ENCODE peak calls at places on chromosomes 11 and 22, in seven cellular contexts. H is neural crest cell, Q is choroid plexus epithelial cell, C is GM13977, V is thoracic aorta, U is colonic mucosa, S is SK-N-SH. G is an unnamed sample.

GRCh38 chr11:98736813-98737212 is 283.9 kb upstream of the CNTN5 start:
- DNase-seq in H (no peak), Q (no peak), V (no peak), S (no peak), C (no peak), U (no peak), G (no peak)

GRCh38 chr11:107757661-107758060 is 45.8 kb upstream of the SLN start:
- DNase-seq in Q (no peak), V (no peak), H (no peak), U (no peak), C (no peak), S (no peak), G (no peak)

GRCh38 chr11:69636512-69636866 is 4.5 kb upstream of the CCND1 start:
- DNase-seq in U (peak), S (no peak), V (no peak), C (no peak), H (peak), Q (peak), G (peak)

GRCh38 chr11:28835790-28836189 is 727.6 kb downstream of the METTL15 start:
- DNase-seq in Q (peak), S (no peak), H (no peak), U (no peak), C (no peak), V (no peak), G (peak)

GRCh38 chr11:118443590-118444218 is 7.4 kb downstream of the KMT2A start:
- DNase-seq in U (no peak), S (no peak), Q (no peak), H (no peak), C (peak), V (no peak), G (no peak)

GRCh38 chr11:56172256-56172835 is 4.1 kb upstream of the OR5J2 start:
- DNase-seq in S (no peak), H (no peak), C (no peak), V (no peak), U (peak), Q (no peak), G (no peak)

GRCh38 chr22:28442264-28442950 is 237.2 kb downstream of the TTC28 start:
- DNase-seq in H (peak), Q (peak), U (peak), V (no peak), C (peak), S (peak), G (peak)

GRCh38 chr11:13668957-13669521 is 571 bp downstream of the FAR1 start:
- DNase-seq in V (peak), U (peak), C (peak), H (peak), S (no peak), Q (peak), G (peak)

GRCh38 chr11:126391970-126392637 is 36.6 kb downstream of the ST3GAL4 start:
- DNase-seq in H (no peak), S (no peak), Q (no peak), U (no peak), V (no peak), C (no peak), G (no peak)

GRCh38 chr11:132588366-132588765 is 943.9 kb downstream of the OPCML start:
- DNase-seq in C (no peak), U (no peak), V (no peak), Q (no peak), H (no peak), S (no peak), G (no peak)

GRCh38 chr22:20062766-20063083 is 17.3 kb upstream of the DGCR8 start:
- DNase-seq in U (no peak), C (no peak), V (no peak), S (no peak), Q (peak), H (no peak), G (peak)

GRCh38 chr11:18265949-18266348 is at the start of gene SAA1:
- DNase-seq in H (no peak), C (no peak), S (no peak), V (no peak), Q (peak), U (no peak), G (no peak)

GRCh38 chr11:12222099-12222751 is 111.8 kb downstream of the MICAL2 start:
- DNase-seq in Q (peak), C (no peak), V (no peak), S (no peak), U (peak), H (no peak), G (no peak)

GRCh38 chr22:33599596-33599995 is 320.7 kb downstream of the LARGE1 start:
- DNase-seq in S (no peak), Q (no peak), H (no peak), V (no peak), U (no peak), C (no peak), G (no peak)

GRCh38 chr11:126702165-126702738 is 298.3 kb downstream of the KIRREL3 start:
- DNase-seq in H (no peak), Q (no peak), V (no peak), U (no peak), C (no peak), S (no peak), G (no peak)

GRCh38 chr22:40533712-40534378 is 102.7 kb downstream of the MRTFA start:
- DNase-seq in Q (peak), S (no peak), U (no peak), H (no peak), C (peak), V (no peak), G (peak)

GRCh38 chr11:72015511-72016061 is 16.9 kb downstream of the IL18BP start:
- DNase-seq in U (no peak), C (no peak), Q (peak), H (no peak), V (no peak), S (no peak), G (no peak)

GRCh38 chr11:6414874-6415328 is 4.0 kb downstream of the APBB1 start:
- DNase-seq in V (no peak), S (no peak), C (no peak), H (no peak), U (no peak), Q (no peak), G (no peak)

GRCh38 chr22:20530368-20531153 is 23.2 kb downstream of the MED15 start:
- DNase-seq in V (no peak), H (no peak), Q (peak), S (no peak), U (no peak), C (no peak), G (peak)

GRCh38 chr11:127098684-127099083 is 98.1 kb upstream of the KIRREL3 start:
- DNase-seq in S (no peak), H (no peak), C (no peak), Q (no peak), V (no peak), U (no peak), G (no peak)

GRCh38 chr11:720642-721346 is 14.8 kb downstream of the EPS8L2 start:
- DNase-seq in U (peak), S (peak), Q (no peak), C (peak), H (peak), V (no peak), G (no peak)

GRCh38 chr11:68673291-68673930 is 10.9 kb upstream of the GAL start:
- DNase-seq in Q (peak), S (no peak), V (no peak), C (no peak), H (no peak), U (no peak), G (no peak)

GRCh38 chr11:133253570-133253969 is 278.7 kb downstream of the OPCML start:
- DNase-seq in V (no peak), S (no peak), C (no peak), Q (no peak), U (no peak), H (no peak), G (no peak)

GRCh38 chr11:124934862-124935547 is 842 bp downstream of the HEPACAM start:
- DNase-seq in Q (peak), U (no peak), C (no peak), S (no peak), H (no peak), V (no peak), G (peak)

GRCh38 chr22:34814260-34814659 is 251.7 kb upstream of the ISX start:
- DNase-seq in S (no peak), V (no peak), H (no peak), Q (no peak), U (no peak), C (no peak), G (no peak)

GRCh38 chr22:20940178-20940790 is 23.1 kb downstream of the CRKL start:
- DNase-seq in U (no peak), V (no peak), H (no peak), C (no peak), Q (no peak), S (no peak), G (no peak)

GRCh38 chr11:69377953-69378302 is 84.0 kb downstream of the MYEOV start:
- DNase-seq in U (no peak), S (no peak), H (no peak), Q (no peak), V (no peak), C (no peak), G (no peak)

GRCh38 chr11:9176136-9176535 is 84.7 kb upstream of the SCUBE2 start:
- DNase-seq in U (no peak), S (no peak), C (no peak), V (no peak), Q (no peak), H (no peak), G (peak)

GRCh38 chr11:77071077-77071476 is 4.3 kb downstream of the CAPN5 start:
- DNase-seq in S (no peak), V (no peak), Q (no peak), H (no peak), U (no peak), C (no peak), G (no peak)

GRCh38 chr22:47057916-47058585 is 295.6 kb downstream of the TBC1D22A start:
- DNase-seq in Q (no peak), H (no peak), C (no peak), U (no peak), V (no peak), S (no peak), G (no peak)

DNA sequence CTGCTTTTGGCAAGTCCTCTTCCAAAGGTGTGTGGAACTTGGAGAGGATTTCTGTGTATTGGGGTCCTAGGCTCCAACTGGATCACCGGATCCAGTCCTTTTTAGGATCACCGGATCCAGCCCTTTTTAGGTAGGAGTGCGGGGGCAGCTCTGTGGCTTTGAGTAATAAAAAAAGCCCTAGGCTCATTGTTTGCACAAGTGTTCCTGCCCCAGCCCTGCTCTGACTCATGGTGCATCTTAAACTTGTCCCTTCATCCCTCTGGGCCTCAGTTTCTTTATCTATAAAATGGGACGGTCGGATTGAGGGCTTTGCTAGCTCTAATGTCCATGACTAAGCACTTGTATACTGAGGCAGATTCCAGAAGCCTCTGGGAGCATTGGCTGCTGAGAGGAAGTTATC is 22.7 kb upstream of the CD44 start:
- DNase-seq in H (no peak), S (no peak), V (no peak), C (no peak), Q (no peak), U (no peak), G (no peak)
- TF ChIP-seq CTCF in H (no peak), S (no peak), V (no peak), C (no peak), Q (no peak), U (no peak), G (no peak)

GRCh38 chr11:63273685-63274084 is 30.3 kb upstream of the SLC22A25 start:
- DNase-seq in Q (no peak), H (no peak), V (no peak), S (no peak), C (no peak), U (no peak), G (no peak)

GRCh38 chr11:63277345-63277943 is 34.0 kb upstream of the SLC22A25 start:
- DNase-seq in C (no peak), S (no peak), H (no peak), Q (no peak), V (no peak), U (no peak), G (no peak)

GRCh38 chr11:63274776-63275175 is 31.4 kb upstream of the SLC22A25 start:
- DNase-seq in U (no peak), S (no peak), V (no peak), Q (peak), C (no peak), H (no peak), G (peak)
- TF ChIP-seq CTCF in U (no peak), S (peak), V (no peak), Q (no peak), C (no peak), H (no peak), G (peak)

DNA sequence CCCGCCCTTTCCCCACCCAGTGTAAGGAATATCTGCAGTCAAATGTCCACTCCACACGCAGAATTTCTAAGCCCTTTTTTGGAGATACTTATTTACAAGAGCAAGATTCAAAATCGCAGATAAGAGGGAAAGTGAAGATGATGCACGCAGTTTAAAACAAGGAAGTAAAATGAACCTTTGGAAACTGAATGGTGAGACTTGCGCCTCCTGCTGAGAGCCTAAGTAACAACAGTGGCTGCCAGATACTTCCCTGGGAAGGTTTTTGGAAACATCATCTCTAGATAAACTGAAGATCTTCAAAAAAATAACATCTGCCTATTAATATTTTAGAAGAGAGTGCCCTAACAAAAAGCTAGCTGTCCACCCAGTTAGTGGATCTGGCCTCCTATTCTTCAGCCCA is 963.1 kb upstream of the FAT3 start:
- DNase-seq in S (no peak), C (no peak), H (no peak), V (no peak), Q (no peak), U (no peak), G (no peak)
- TF ChIP-seq CTCF in S (peak), C (no peak), H (peak), V (no peak), Q (peak), U (no peak), G (no peak)

GRCh38 chr11:23540101-23540561 is 679.9 kb upstream of the CCDC179 start:
- DNase-seq in Q (peak), H (peak), S (peak), U (peak), C (peak), V (no peak), G (peak)
- TF ChIP-seq CTCF in Q (peak), H (peak), S (peak), U (peak), C (peak), V (peak), G (peak)

G was measured in HFFc6.